ENCODE peak calls at places on chromosomes 13 and 19, in eight cellular contexts. N is coronary artery; R is breast epithelium; J is NCI-H1417; Z is NCI-H345; H is central memory CD4-positive, alpha-beta T cell; M is cardiac muscle cell; A is heart right ventricle. F is an unnamed sample.

GRCh38 chr13:30355405-30355741 is 48.0 kb upstream of the KATNAL1 start:
- DNase-seq in N (no peak), R (no peak), J (no peak), Z (no peak), H (no peak), M (peak), A (no peak), F (no peak)

GRCh38 chr19:58274771-58275199 is 4.0 kb upstream of the ZNF8 start:
- DNase-seq in N (no peak), R (no peak), J (no peak), Z (no peak), H (no peak), M (no peak), A (no peak), F (no peak)

GRCh38 chr19:10424011-10424637 is 3.8 kb downstream of the PDE4A start:
- DNase-seq in N (peak), R (peak), J (peak), Z (peak), H (peak), M (peak), A (peak), F (peak)

GRCh38 chr19:19213822-19214558 is 2.2 kb downstream of the NCAN start:
- DNase-seq in N (no peak), R (no peak), J (peak), Z (peak), H (no peak), M (no peak), A (no peak), F (no peak)

GRCh38 chr13:112065867-112066623 is 904 bp upstream of the SOX1 start:
- DNase-seq in N (no peak), R (no peak), J (no peak), Z (peak), H (no peak), M (no peak), A (no peak), F (no peak)

GRCh38 chr13:22148187-22148586 is 477.3 kb downstream of the FGF9 start:
- DNase-seq in N (no peak), R (no peak), J (no peak), Z (no peak), H (no peak), M (no peak), A (no peak), F (no peak)

GRCh38 chr19:41232686-41233085 is 13.7 kb downstream of the AXL start:
- DNase-seq in N (no peak), R (no peak), J (no peak), Z (no peak), H (no peak), M (no peak), A (no peak), F (no peak)

GRCh38 chr13:114119196-114119595 is 13.2 kb downstream of the RASA3 start:
- DNase-seq in N (no peak), R (no peak), J (no peak), Z (no peak), H (no peak), M (peak), A (peak), F (no peak)

GRCh38 chr13:30111810-30112209 is 195.5 kb downstream of the KATNAL1 start:
- DNase-seq in N (no peak), R (no peak), J (peak), Z (no peak), H (no peak), M (no peak), A (no peak), F (no peak)

GRCh38 chr19:17049711-17050280 is 23.2 kb upstream of the CPAMD8 start:
- DNase-seq in N (no peak), R (no peak), J (no peak), Z (no peak), H (no peak), M (no peak), A (no peak), F (no peak)

GRCh38 chr13:110311721-110312668 is 4.9 kb downstream of the COL4A2 start:
- DNase-seq in N (peak), R (peak), J (no peak), Z (no peak), H (no peak), M (no peak), A (no peak), F (no peak)

GRCh38 chr13:111927181-111927540 is 139.8 kb upstream of the SOX1 start:
- DNase-seq in N (peak), R (no peak), J (no peak), Z (no peak), H (no peak), M (no peak), A (no peak), F (no peak)

GRCh38 chr19:16259385-16260159 is 61.9 kb downstream of the AP1M1 start:
- DNase-seq in N (no peak), R (no peak), J (no peak), Z (no peak), H (no peak), M (no peak), A (no peak), F (no peak)

GRCh38 chr13:112907286-112907685 is 61.7 kb upstream of the MCF2L start:
- DNase-seq in N (no peak), R (no peak), J (no peak), Z (no peak), H (no peak), M (no peak), A (no peak), F (no peak)